ENCODE peak calls at places on chromosome X, in nine cellular contexts. E is endothelial cell of umbilical vein, B is breast epithelium, K is GM23248, X is right lobe of liver, F is mesenchymal stem cell, M is tibial nerve, V is kidney, U is ovary. P is an unnamed sample. For H3K4me1, the result is how much of the 10 kb centered on the place peaks cover.

GRCh38 chrX:137855490-137855889 is 289.6 kb downstream of the ZIC3 start:
- DNase-seq in E (no peak), B (no peak), K (no peak), X (no peak), F (no peak), M (no peak), V (no peak), U (no peak), P (no peak)

GRCh38 chrX:140762061-140762460 is 52.5 kb downstream of the LINC00632 start:
- DNase-seq in E (peak), B (no peak), K (peak), X (peak), F (peak), M (peak), V (no peak), U (peak), P (no peak)

GRCh38 chrX:45715787-45716186 is 515.1 kb upstream of the DIPK2B start:
- DNase-seq in E (peak), B (no peak), K (peak), X (no peak), F (no peak), M (no peak), V (no peak), U (no peak), P (no peak)

GRCh38 chrX:150507251-150507856 is 61.1 kb upstream of the MTM1 start:
- DNase-seq in E (peak), B (no peak), K (peak), X (peak), F (no peak), M (no peak), V (no peak), U (no peak), P (no peak)

GRCh38 chrX:31331045-31331444 is 259.2 kb upstream of the FTHL17 start:
- DNase-seq in E (no peak), B (no peak), K (no peak), X (no peak), F (no peak), M (no peak), V (no peak), U (no peak), P (no peak)

GRCh38 chrX:39928704-39929439 is 168.9 kb downstream of the BCOR start:
- DNase-seq in E (no peak), B (no peak), K (no peak), X (no peak), F (no peak), M (no peak), V (peak), U (no peak), P (no peak)

GRCh38 chrX:11386001-11386523 is 92.8 kb downstream of the AMELX start:
- DNase-seq in E (no peak), B (no peak), K (peak), X (no peak), F (peak), M (no peak), V (no peak), U (no peak), P (no peak)

GRCh38 chrX:120213438-120214265 is 37.0 kb upstream of the ZBTB33 start:
- DNase-seq in E (peak), B (no peak), K (peak), X (no peak), F (peak), M (peak), V (no peak), U (peak), P (peak)

GRCh38 chrX:13469963-13470679 is 99.3 kb upstream of the EGFL6 start:
- DNase-seq in E (peak), B (no peak), K (peak), X (no peak), F (peak), M (no peak), V (no peak), U (no peak), P (no peak)

GRCh38 chrX:108025954-108026616 is 18.8 kb upstream of the VSIG1 start:
- DNase-seq in E (peak), B (no peak), K (no peak), X (no peak), F (no peak), M (no peak), V (no peak), U (no peak), P (no peak)

DNA sequence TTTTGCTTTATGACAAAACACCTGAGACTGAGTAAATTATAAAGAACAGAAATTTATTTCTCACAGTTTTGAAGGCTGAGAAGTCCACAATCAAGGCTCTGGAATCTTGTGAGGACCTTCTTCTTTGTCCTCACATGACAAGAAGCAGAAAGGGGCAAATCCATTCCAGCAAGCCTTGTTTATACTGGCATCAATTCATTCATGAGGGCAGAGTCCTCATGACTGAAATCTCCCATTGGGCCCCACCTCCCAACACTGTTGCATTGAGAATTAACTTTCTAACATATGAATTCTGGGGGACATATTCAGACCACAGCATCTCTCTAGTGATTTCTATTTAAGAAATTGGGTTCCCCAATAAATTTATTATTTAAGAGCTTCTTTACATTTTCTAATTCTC is 395.4 kb downstream of the AR start:
- DNase-seq in E (no peak), B (no peak), K (no peak), X (no peak), F (no peak), M (no peak), V (no peak), U (no peak), P (no peak)
- H3K27ac ChIP-seq in E (no peak), B (no peak), K (no peak), X (no peak), F (no peak), M (no peak), V (no peak), U (no peak), P (no peak)

GRCh38 chrX:1480082-1480785 is 27.5 kb upstream of the ASMTL start:
- DNase-seq in E (peak), B (no peak), K (no peak), X (no peak), F (no peak), M (no peak), V (no peak), U (no peak), P (no peak)
- H3K4me3 ChIP-seq in E (no peak), B (no peak), K (no peak), X (no peak), F (no peak), M (no peak), V (no peak), U (no peak), P (no peak)

DNA sequence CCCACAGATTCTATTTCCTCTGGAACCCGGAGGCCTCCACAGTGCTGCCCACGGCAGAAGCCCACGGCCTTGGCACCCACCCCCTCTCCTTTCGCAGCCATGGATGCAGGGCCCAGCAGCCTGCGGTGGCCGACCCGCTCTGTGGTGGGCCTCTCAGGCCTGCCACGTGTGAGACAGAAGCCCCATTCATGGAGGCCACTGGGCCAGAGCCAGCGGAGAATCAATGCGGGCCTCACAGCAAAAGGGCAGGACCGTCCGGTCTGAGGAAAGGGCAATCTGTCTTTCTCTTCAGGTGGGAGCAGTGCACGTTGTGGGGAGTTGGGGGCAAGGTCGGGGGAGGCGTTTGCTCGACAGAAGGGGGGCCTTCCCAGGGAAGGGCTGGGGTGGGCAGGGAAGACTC is 8.4 kb upstream of the HAUS7 start:
- DNase-seq in E (no peak), B (no peak), K (no peak), X (no peak), F (no peak), M (no peak), V (no peak), U (no peak), P (no peak)
- H3K4me1 ChIP-seq in E (under half), B (under half), K (under half), X (under half), F (under half), M (under half), V (under half), U (under half), P (under half)

DNA sequence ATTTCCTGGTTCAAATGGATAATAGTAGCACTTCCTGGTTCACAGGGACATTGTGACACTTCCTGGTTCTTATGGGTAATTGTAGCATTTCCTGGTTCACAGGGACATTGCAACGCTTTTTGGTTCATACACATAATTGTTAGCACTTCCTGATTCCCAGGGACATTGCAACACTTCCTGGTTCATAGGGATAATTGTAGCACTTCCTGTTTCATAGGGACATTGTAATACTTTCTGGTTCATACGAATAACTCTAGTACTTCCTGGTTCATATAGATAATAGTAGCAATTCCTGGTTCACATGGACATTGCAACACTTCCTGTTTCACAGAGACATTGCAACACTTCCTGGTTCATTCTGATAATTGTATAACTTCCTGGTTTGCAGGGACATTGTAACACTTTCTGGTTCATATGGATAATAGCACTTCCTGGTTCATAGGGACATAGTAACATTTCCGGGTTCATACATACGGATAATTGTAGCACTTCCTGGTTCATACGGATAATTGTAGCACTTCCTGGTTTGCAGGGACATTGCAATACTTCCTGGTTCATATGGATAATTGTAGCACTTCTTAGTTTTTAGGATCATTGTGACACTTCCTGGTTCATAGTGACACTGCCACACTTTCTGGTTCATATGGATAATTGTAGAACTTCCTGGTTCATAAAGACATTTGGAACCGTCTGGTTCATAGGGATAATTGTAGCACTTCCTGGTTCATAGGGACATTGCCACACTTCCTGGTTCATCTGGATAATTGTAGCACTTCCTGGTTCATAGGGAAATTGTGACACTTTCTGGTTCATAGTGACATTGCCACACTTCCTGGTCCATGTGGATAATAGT is 61.6 kb upstream of the CD99 start:
- DNase-seq in E (no peak), B (no peak), K (no peak), X (no peak), F (no peak), M (no peak), V (no peak), U (no peak), P (no peak)
- H3K27ac ChIP-seq in E (no peak), B (peak), K (no peak), X (no peak), F (no peak), M (peak), V (no peak), U (no peak), P (peak)

GRCh38 chrX:68832516-68833447 is 4.0 kb downstream of the EFNB1 start:
- DNase-seq in E (no peak), B (no peak), K (no peak), X (no peak), F (no peak), M (no peak), V (no peak), U (no peak), P (no peak)
- H3K4me3 ChIP-seq in E (no peak), B (peak), K (peak), X (no peak), F (peak), M (peak), V (peak), U (peak), P (no peak)

GRCh38 chrX:129779747-129780146 is at the start of gene SASH3:
- DNase-seq in E (no peak), B (no peak), K (no peak), X (peak), F (no peak), M (peak), V (peak), U (no peak), P (peak)
- H3K4me1 ChIP-seq in E (under half), B (under half), K (under half), X (under half), F (under half), M (under half), V (under half), U (under half), P (half or more)

DNA sequence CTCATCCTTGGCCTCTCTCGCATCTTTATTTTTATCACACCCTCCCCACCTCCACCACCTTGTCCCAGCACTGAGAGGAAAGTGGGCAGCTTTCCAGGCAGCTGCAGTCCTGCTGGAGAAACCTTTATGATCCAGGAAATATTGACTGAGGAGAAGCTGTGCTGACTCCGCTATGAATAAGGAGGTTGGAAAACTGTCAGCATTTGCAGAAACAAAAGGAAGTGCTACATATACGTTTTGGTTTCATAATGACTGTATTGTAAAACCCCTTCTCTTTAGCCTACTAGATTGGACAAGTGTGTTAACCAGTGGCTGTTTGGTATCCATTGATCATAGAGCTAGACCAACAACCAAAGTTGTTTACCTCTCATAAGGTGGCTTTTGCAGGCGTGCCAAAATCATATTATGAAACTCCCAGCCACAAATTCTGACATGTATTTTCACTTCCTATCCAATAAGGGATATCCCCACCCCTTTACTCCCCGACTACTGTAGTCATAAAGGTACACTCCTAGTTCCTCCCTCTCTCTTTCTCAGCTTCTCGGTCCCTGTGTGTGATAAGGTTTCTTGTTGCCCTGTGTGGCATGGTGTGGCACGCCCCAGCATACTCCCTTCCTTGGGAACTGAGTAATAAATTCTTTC is 88.4 kb downstream of the GPR143 start:
- DNase-seq in E (peak), B (no peak), K (peak), X (no peak), F (no peak), M (no peak), V (no peak), U (no peak), P (no peak)
- H3K27ac ChIP-seq in E (peak), B (no peak), K (no peak), X (no peak), F (no peak), M (no peak), V (no peak), U (no peak), P (no peak)

DNA sequence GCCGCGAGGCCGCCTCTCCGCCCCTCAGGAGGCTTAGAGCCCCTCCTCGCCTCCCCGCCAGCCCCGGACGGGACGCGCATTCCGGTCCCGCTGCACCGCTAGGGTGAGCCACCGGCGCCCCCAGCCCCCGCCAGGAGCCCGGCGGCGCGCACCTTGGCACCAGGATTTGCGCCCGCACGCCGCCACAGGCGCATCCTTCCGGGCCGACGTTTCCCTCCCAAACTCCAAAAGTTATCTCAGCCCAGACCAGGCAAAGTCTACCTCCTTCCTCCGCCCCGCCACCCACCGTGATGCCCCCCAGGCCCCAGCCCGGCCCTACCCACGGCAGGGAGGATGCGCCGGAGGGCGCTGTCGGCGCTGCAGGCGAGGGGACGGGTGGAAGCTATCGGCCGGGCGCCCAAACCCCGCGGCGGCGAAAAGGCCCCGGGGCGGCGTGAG is 538 bp downstream of the SCML2 start:
- DNase-seq in E (no peak), B (no peak), K (peak), X (peak), F (no peak), M (no peak), V (no peak), U (peak), P (no peak)
- H3K4me3 ChIP-seq in E (peak), B (peak), K (peak), X (peak), F (peak), M (peak), V (peak), U (peak), P (peak)

P was measured in effector memory CD4-positive, alpha-beta T cell.